ENCODE peak calls at places on chromosomes 4 and X, in seven cellular contexts. I is amniotic stem cell, U is uterus, P is esophagus muscularis mucosa, Z is NCI-H2029 treated with DMSO at 0.1 percent for 48 hours, J is aorta, B is LoVo. Y is an unnamed sample.

GRCh38 chr4:110508827-110509446 is 33.0 kb downstream of the ENPEP start:
- DNase-seq in J (no peak), P (no peak), Z (no peak), I (no peak), B (peak; percentile 12), U (no peak), Y (no peak)

GRCh38 chrX:21972721-21973120 is 32.2 kb downstream of the SMS start:
- DNase-seq in P (no peak), B (no peak), U (peak; percentile 18), J (no peak), I (no peak), Z (no peak), Y (no peak)

GRCh38 chr4:6199344-6199921 is 916 bp downstream of the JAKMIP1 start:
- DNase-seq in Z (no peak), P (no peak), J (no peak), B (no peak), I (no peak), U (no peak), Y (no peak)

GRCh38 chr4:8260656-8261111 is 8.9 kb upstream of the HTRA3 start:
- DNase-seq in I (no peak), Z (no peak), U (peak; percentile 65), B (no peak), J (no peak), P (no peak), Y (no peak)

GRCh38 chrX:106035064-106035463 is 3.5 kb downstream of the SERPINA7 start:
- DNase-seq in P (no peak), I (no peak), Z (no peak), U (no peak), B (no peak), J (no peak), Y (no peak)

GRCh38 chrX:2508648-2509335 is 8.0 kb upstream of the DHRSX start:
- DNase-seq in P (no peak), J (peak; percentile 22), Z (no peak), U (no peak), I (no peak), B (no peak), Y (no peak)

GRCh38 chrX:24498181-24498580 is 33.1 kb downstream of the PDK3 start:
- DNase-seq in U (peak; percentile 26), B (no peak), P (no peak), Z (no peak), J (no peak), I (no peak), Y (peak; percentile 5)

GRCh38 chr4:38026138-38026740 is 66.0 kb downstream of the PTTG2 start:
- DNase-seq in U (no peak), J (no peak), P (no peak), I (no peak), Z (no peak), B (no peak), Y (no peak)

GRCh38 chr4:153497091-153497531 is 31.0 kb downstream of the TMEM131L start:
- DNase-seq in Z (no peak), J (peak; percentile 23), I (no peak), B (no peak), P (no peak), U (no peak), Y (no peak)

GRCh38 chr4:37675587-37676290 is 10.4 kb downstream of the RELL1 start:
- DNase-seq in U (no peak), J (no peak), B (peak; percentile 7), P (peak; percentile 26), I (no peak), Z (no peak), Y (peak; percentile 40)

GRCh38 chrX:153900806-153901752 is 3.4 kb upstream of the AVPR2 start:
- DNase-seq in I (peak; percentile 35), B (no peak), P (no peak), U (peak; percentile 64), J (peak; percentile 77), Z (no peak), Y (peak; percentile 82)

GRCh38 chrX:115591856-115592842 is 31.2 kb downstream of the PLS3 start:
- DNase-seq in I (no peak), Z (no peak), J (no peak), U (no peak), B (no peak), P (no peak), Y (no peak)

GRCh38 chr4:151908734-151909497 is 148.1 kb upstream of the GATB start:
- DNase-seq in J (no peak), I (no peak), Z (no peak), P (peak; percentile 66), U (no peak), B (no peak), Y (no peak)

GRCh38 chr4:19051751-19052296 is 1030.3 kb upstream of the LCORL start:
- DNase-seq in U (no peak), Z (no peak), J (no peak), I (no peak), P (no peak), B (no peak), Y (no peak)

GRCh38 chr4:156559346-156559745 is 412.3 kb downstream of the PDGFC start:
- DNase-seq in U (no peak), I (no peak), Z (no peak), P (no peak), J (no peak), B (no peak), Y (no peak)

GRCh38 chr4:106676173-106676921 is 307.8 kb upstream of the GIMD1 start:
- DNase-seq in P (no peak), Z (no peak), U (no peak), I (no peak), B (no peak), J (no peak), Y (no peak)

GRCh38 chr4:182301736-182302135 is 58.5 kb downstream of the TENM3 start:
- DNase-seq in B (no peak), Z (no peak), I (no peak), U (no peak), P (no peak), J (no peak), Y (no peak)

GRCh38 chr4:55359397-55359916 is 13.4 kb downstream of the SRD5A3 start:
- DNase-seq in U (peak; percentile 68), B (no peak), I (no peak), Z (no peak), P (no peak), J (no peak), Y (no peak)

GRCh38 chr4:4269326-4269725 is 20.6 kb downstream of the LYAR start:
- DNase-seq in I (no peak), B (no peak), U (no peak), J (no peak), Z (no peak), P (no peak), Y (no peak)

GRCh38 chr4:113673450-113673849 is 88.1 kb downstream of the CAMK2D start:
- DNase-seq in J (no peak), Z (no peak), P (no peak), U (no peak), I (no peak), B (no peak), Y (peak; percentile 7)

Y was measured in DND-41.